ENCODE peak calls at places on chromosomes 11 and 22, in ten cellular contexts. U, W, K, R, E, N, Z, M, P and A are unnamed samples.

GRCh38 chr22:17120281-17120680 is 879 bp downstream of the TMEM121B start:
- DNase-seq in U (peak; percentile 52), W (peak; percentile 26), K (no peak), R (no peak), E (peak; percentile 27), N (no peak), Z (peak; percentile 61), M (peak; percentile 71), P (no peak), A (peak; percentile 10)

GRCh38 chr11:78564037-78564888 is 10.4 kb downstream of the NARS2 start:
- DNase-seq in U (peak; percentile 78), W (peak; percentile 82), K (no peak), R (peak; percentile 52), E (peak; percentile 67), N (peak; percentile 72), Z (peak; percentile 74), M (peak; percentile 36), P (no peak), A (no peak)

GRCh38 chr11:79060534-79060933 is 380.3 kb downstream of the TENM4 start:
- DNase-seq in U (no peak), W (peak; percentile 17), K (no peak), R (no peak), E (no peak), N (no peak), Z (no peak), M (no peak), P (no peak), A (no peak)

GRCh38 chr11:124884340-124884739 is 13.3 kb downstream of the ROBO4 start:
- DNase-seq in U (no peak), W (no peak), K (no peak), R (no peak), E (no peak), N (no peak), Z (no peak), M (no peak), P (no peak), A (no peak)

GRCh38 chr22:48299801-48300200 is 1527.9 kb downstream of the BRD1 start:
- DNase-seq in U (no peak), W (no peak), K (no peak), R (no peak), E (no peak), N (no peak), Z (no peak), M (peak; percentile 8), P (no peak), A (no peak)

GRCh38 chr11:34719303-34719848 is 98.5 kb downstream of the EHF start:
- DNase-seq in U (no peak), W (no peak), K (no peak), R (no peak), E (no peak), N (no peak), Z (no peak), M (no peak), P (no peak), A (no peak)

GRCh38 chr11:131511794-131512193 is 141.4 kb downstream of the NTM start:
- DNase-seq in U (peak; percentile 40), W (peak; percentile 10), K (no peak), R (no peak), E (peak; percentile 9), N (no peak), Z (peak; percentile 69), M (peak; percentile 43), P (no peak), A (no peak)

GRCh38 chr22:49760280-49760629 is 67.4 kb downstream of the BRD1 start:
- DNase-seq in U (peak; percentile 64), W (no peak), K (no peak), R (no peak), E (no peak), N (no peak), Z (no peak), M (no peak), P (no peak), A (no peak)

GRCh38 chr22:31496735-31497146 is 405 bp downstream of the SFI1 start:
- DNase-seq in U (no peak), W (no peak), K (peak; percentile 80), R (peak; percentile 56), E (no peak), N (no peak), Z (no peak), M (no peak), P (no peak), A (no peak)

GRCh38 chr11:117792992-117793391 is 4.0 kb downstream of the DSCAML1 start:
- DNase-seq in U (peak; percentile 12), W (no peak), K (no peak), R (no peak), E (no peak), N (no peak), Z (no peak), M (no peak), P (no peak), A (no peak)

GRCh38 chr11:13188179-13188578 is 89.4 kb upstream of the BMAL1 start:
- DNase-seq in U (no peak), W (no peak), K (no peak), R (no peak), E (no peak), N (no peak), Z (no peak), M (no peak), P (no peak), A (no peak)

GRCh38 chr11:113082501-113082900 is 121.3 kb downstream of the NCAM1 start:
- DNase-seq in U (no peak), W (no peak), K (no peak), R (no peak), E (no peak), N (no peak), Z (no peak), M (no peak), P (no peak), A (no peak)

GRCh38 chr11:110527146-110527545 is 97.4 kb downstream of the FDX1 start:
- DNase-seq in U (no peak), W (peak; percentile 46), K (no peak), R (no peak), E (no peak), N (no peak), Z (no peak), M (no peak), P (no peak), A (no peak)

GRCh38 chr11:92870241-92870826 is 99.1 kb upstream of the MTNR1B start:
- DNase-seq in U (no peak), W (no peak), K (no peak), R (no peak), E (no peak), N (peak; percentile 18), Z (no peak), M (no peak), P (no peak), A (no peak)

GRCh38 chr11:112727341-112727841 is 233.8 kb upstream of the NCAM1 start:
- DNase-seq in U (no peak), W (no peak), K (no peak), R (no peak), E (no peak), N (no peak), Z (no peak), M (no peak), P (no peak), A (no peak)

GRCh38 chr11:11740081-11740702 is 101.6 kb upstream of the USP47 start:
- DNase-seq in U (no peak), W (no peak), K (no peak), R (no peak), E (no peak), N (no peak), Z (no peak), M (no peak), P (no peak), A (no peak)
- H3K4me3 ChIP-seq in U (no peak overlapping the region), W (no peak overlapping the region), K (no peak overlapping the region), R (no peak overlapping the region), E (no peak overlapping the region), N (no peak overlapping the region), Z (no peak overlapping the region), M (no peak overlapping the region), P (no peak overlapping the region), A (no peak overlapping the region)

GRCh38 chr11:1487091-1487850 is 692 bp upstream of the MOB2 start:
- DNase-seq in U (no peak), W (no peak), K (peak; percentile 55), R (no peak), E (no peak), N (no peak), Z (no peak), M (no peak), P (no peak), A (no peak)

GRCh38 chr11:1484716-1485503 is 1.7 kb downstream of the MOB2 start:
- DNase-seq in U (no peak), W (no peak), K (peak; percentile 51), R (no peak), E (no peak), N (no peak), Z (no peak), M (no peak), P (no peak), A (no peak)

GRCh38 chr11:1485504-1485885 is 1.1 kb downstream of the MOB2 start:
- DNase-seq in U (no peak), W (no peak), K (peak; percentile 50), R (no peak), E (no peak), N (no peak), Z (no peak), M (no peak), P (no peak), A (no peak)

GRCh38 chr11:1487851-1488574 is 1.4 kb upstream of the MOB2 start:
- DNase-seq in U (peak; percentile 18), W (no peak), K (peak; percentile 52), R (no peak), E (no peak), N (no peak), Z (no peak), M (no peak), P (no peak), A (no peak)

GRCh38 chr11:1486054-1486825 is at the start of gene MOB2:
- DNase-seq in U (peak; percentile 23), W (no peak), K (peak; percentile 79), R (peak; percentile 25), E (no peak), N (no peak), Z (peak; percentile 66), M (no peak), P (peak; percentile 10), A (no peak)
- TF ChIP-seq CTCF in U (no peak), W (no peak), K (no peak), R (peak; percentile 5), E (no peak), N (no peak), Z (no peak), M (no peak), P (no peak), A (no peak)

GRCh38 chr11:62444835-62445234 is 26.0 kb downstream of the SCGB1A1 start:
- DNase-seq in U (no peak), W (peak; percentile 19), K (no peak), R (no peak), E (no peak), N (no peak), Z (no peak), M (no peak), P (no peak), A (no peak)
- H3K4me3 ChIP-seq in U (peak overlapping the region; percentile 47), W (peak overlapping the region; percentile 55), K (no peak overlapping the region), R (peak overlapping the region; percentile 42), E (no peak overlapping the region), N (peak overlapping the region; percentile 41), Z (no peak overlapping the region), M (peak overlapping the region; percentile 55), P (no peak overlapping the region), A (peak overlapping the region; percentile 39)

DNA sequence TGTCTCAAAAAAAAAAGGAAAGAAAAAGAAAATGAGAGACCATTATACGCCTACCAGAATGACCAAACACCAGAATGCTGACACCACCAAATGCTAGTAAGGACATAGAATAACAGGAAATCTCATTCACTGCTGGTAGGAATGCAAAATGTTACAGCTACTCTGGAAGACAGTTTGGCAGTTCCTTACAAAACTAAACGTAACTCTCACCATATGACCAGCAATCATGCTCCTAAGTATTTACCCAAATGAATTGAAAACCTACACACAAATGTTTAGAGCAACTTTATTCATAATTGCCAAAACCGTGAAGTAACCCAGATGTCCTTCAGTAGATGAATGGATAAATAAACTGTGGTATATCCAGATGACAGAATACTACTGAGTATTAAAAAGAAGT is 7.2 kb downstream of the CHKA start:
- DNase-seq in U (no peak), W (peak; percentile 37), K (no peak), R (no peak), E (no peak), N (no peak), Z (no peak), M (no peak), P (no peak), A (no peak)
- TF ChIP-seq CTCF in U (no peak), W (peak; percentile 15), K (no peak), R (no peak), E (no peak), N (peak; percentile 15), Z (no peak), M (peak; percentile 19), P (no peak), A (no peak)